ENCODE peak calls at places on chromosomes 13 and 19, in six cellular contexts. F is Panc1; H is left lung; Q is naive thymus-derived CD4-positive, alpha-beta T cell; I is cardiac muscle cell; Y is fibroblast of lung. G is an unnamed sample.

GRCh38 chr19:3670258-3670795 is 29.9 kb downstream of the PIP5K1C start:
- DNase-seq in F (no peak), I (peak), H (no peak), Q (no peak), Y (peak), G (no peak)

GRCh38 chr13:95129004-95129403 is 172.2 kb downstream of the ABCC4 start:
- DNase-seq in I (no peak), Y (no peak), Q (no peak), H (no peak), F (no peak), G (no peak)

GRCh38 chr19:10228925-10229324 is 2.2 kb downstream of the S1PR2 start:
- DNase-seq in Y (peak), H (no peak), Q (peak), F (no peak), I (peak), G (no peak)

GRCh38 chr19:33700408-33700757 is 78.6 kb downstream of the CHST8 start:
- DNase-seq in Q (no peak), I (no peak), Y (no peak), F (no peak), H (no peak), G (no peak)

GRCh38 chr19:47881757-47882156 is 4.4 kb downstream of the SULT2A1 start:
- DNase-seq in Y (no peak), Q (no peak), H (no peak), I (no peak), F (no peak), G (no peak)

GRCh38 chr19:46746281-46746965 is at the start of gene STRN4:
- DNase-seq in I (peak), F (no peak), H (peak), Y (peak), Q (peak), G (no peak)

GRCh38 chr19:47035127-47035494 is 13.3 kb downstream of the TMEM160 start:
- DNase-seq in I (no peak), F (no peak), H (no peak), Y (peak), Q (no peak), G (no peak)

GRCh38 chr19:46015961-46016425 is 6.9 kb downstream of the PGLYRP1 start:
- DNase-seq in H (peak), I (no peak), Q (peak), F (no peak), Y (no peak), G (no peak)

GRCh38 chr19:2381151-2381822 is 21.2 kb downstream of the TMPRSS9 start:
- DNase-seq in Q (no peak), F (no peak), Y (peak), H (no peak), I (peak), G (no peak)

GRCh38 chr19:41192574-41193419 is at the start of gene CYP2S1:
- DNase-seq in F (no peak), I (peak), Q (no peak), H (peak), Y (no peak), G (no peak)

GRCh38 chr19:41189425-41190065 is 3.5 kb upstream of the CYP2S1 start:
- DNase-seq in H (no peak), Q (no peak), I (peak), F (no peak), Y (no peak), G (no peak)

GRCh38 chr19:41187884-41188279 is 5.1 kb upstream of the CYP2S1 start:
- DNase-seq in H (no peak), Y (no peak), I (no peak), F (no peak), Q (no peak), G (no peak)

DNA sequence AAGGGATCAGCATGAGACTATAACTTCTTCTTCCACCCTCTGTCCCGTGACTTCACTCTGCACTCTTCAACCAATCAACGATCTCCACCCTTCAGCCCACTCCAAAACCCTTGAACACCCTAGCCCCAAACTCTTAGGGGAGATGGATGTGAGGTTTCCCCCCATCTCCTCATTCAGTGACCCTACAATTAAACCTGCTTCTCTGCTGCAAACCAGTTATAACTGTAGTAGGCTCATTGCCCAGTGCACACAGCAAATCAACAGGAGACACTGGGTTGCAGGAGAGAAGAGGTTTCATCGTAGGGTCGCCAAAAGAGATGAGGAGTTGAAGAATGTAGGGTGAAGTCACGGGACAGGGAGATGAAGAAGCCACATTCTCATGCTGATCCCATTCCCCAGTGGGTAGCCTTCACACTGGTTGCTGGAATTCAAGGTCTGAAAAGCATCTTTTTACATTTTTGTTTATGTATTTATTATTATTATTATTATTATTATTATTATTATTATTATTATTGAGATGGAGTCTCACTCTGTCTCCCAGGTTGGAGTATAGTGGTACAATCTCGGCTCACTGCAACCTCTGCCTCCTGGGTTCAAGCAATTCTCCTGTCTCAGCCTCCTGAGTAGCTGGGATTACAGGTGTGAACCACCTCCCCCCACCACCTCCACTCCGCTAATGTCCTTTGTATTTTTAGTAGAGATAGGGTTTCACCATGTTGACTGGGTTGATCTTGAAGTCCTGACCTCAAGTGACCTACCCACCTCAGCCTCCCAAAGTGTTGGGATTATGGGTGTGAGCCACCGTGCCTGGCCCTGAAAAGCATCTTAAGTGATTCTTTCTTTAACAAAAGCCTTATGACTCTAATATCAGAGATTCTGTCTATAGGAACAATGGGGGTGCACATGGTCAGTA is 5.8 kb upstream of the CYP2S1 start:
- DNase-seq in Y (no peak), F (no peak), Q (no peak), H (no peak), I (no peak), G (no peak)
- H3K27ac ChIP-seq in Y (no peak), F (no peak), Q (no peak), H (no peak), I (no peak), G (no peak)

GRCh38 chr19:21440321-21440720 is 43.4 kb downstream of the ZNF493 start:
- DNase-seq in Q (no peak), Y (no peak), H (no peak), I (no peak), F (no peak), G (no peak)
- H3K27ac ChIP-seq in Q (no peak), Y (no peak), H (no peak), I (no peak), F (no peak), G (no peak)

GRCh38 chr19:39993605-39994004 is 3.3 kb upstream of the ZNF546 start:
- DNase-seq in H (no peak), I (no peak), Y (no peak), F (no peak), Q (no peak), G (no peak)
- H3K27ac ChIP-seq in H (no peak), I (no peak), Y (no peak), F (no peak), Q (no peak), G (no peak)

DNA sequence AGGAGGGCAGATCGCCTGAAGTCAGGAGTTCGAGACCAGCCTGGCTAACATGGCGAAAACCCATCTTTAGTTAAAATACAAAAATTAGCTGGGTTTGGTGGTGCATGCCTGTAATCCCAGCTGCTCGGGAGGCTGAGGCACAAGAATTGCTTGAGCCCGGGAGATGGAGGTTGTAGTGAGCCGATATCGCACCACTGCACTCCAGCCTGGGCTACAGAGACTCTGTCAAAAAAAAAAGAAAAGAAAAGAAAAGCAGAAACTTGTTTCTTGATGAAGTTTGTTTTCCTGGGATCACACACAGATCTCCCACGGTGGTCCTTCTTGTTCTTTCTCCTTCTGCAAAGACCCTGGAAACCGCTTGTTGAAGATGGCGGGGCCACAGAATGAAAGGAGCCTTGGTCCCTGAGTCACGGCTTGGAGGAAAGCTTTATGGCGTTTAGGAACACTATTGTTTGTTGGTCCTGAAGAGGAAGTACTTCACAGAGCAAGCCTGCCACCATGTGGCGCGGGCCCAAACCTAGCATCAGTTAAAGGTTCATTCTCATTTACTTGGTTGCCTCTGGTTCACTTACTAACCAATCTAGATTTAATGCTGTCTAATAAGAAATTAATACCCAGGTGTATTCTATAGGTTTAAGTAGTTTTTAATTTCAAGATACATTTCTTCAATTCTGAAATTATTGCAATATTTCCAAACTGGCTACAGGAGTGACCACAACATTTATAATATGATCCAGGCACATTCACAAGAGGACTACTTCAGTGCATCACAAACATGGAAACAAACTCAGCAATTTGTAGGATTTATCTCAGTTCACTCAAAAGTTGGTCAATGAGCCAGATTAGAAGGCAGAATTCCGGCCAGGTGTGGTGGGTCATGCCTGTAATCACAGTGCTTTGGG is 21.3 kb upstream of the ARL11 start:
- DNase-seq in Q (peak), Y (peak), F (peak), I (peak), H (peak), G (no peak)
- H3K27ac ChIP-seq in Q (no peak), Y (no peak), F (peak), I (peak), H (no peak), G (no peak)

GRCh38 chr13:33081666-33082065 is 65.4 kb downstream of the KL start:
- DNase-seq in F (no peak), Y (no peak), H (no peak), I (no peak), Q (no peak), G (no peak)
- H3K27ac ChIP-seq in F (no peak), Y (no peak), H (no peak), I (no peak), Q (no peak), G (no peak)

GRCh38 chr13:20232556-20233277 is 598 bp upstream of the GJB6 start:
- DNase-seq in Y (no peak), F (no peak), Q (no peak), I (no peak), H (no peak), G (no peak)
- H3K27ac ChIP-seq in Y (no peak), F (no peak), Q (no peak), I (no peak), H (no peak), G (peak)

GRCh38 chr13:41919031-41919740 is 41.7 kb downstream of the VWA8 start:
- DNase-seq in Q (no peak), F (no peak), Y (no peak), H (no peak), I (no peak), G (no peak)
- H3K27ac ChIP-seq in Q (no peak), F (no peak), Y (no peak), H (no peak), I (no peak), G (no peak)

GRCh38 chr19:38678217-38678890 is 30.9 kb downstream of the ACTN4 start:
- DNase-seq in Q (no peak), I (no peak), Y (no peak), F (no peak), H (no peak), G (no peak)
- H3K27ac ChIP-seq in Q (no peak), I (peak), Y (no peak), F (peak), H (peak), G (peak)

DNA sequence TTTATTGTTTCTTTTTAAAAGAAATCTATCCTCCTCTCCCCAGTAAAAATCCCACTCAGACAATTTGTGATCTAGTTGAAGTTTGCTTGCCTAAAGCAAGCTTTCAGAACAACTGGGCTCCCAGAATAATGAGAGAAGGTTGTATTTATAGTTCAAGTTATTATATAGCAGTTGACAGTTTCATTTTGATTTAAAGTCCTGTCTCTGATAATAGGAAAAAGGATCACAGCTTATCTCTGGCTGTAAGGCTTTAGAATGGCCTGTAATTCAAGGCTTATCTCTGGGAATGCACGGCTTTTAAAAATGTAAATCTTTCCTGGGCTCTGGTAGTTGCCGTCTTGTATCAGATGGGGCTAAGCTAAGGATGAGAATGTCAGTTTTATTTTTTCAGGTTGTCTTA is 123.3 kb upstream of the TMTC4 start:
- DNase-seq in I (no peak), F (no peak), Y (no peak), Q (no peak), H (no peak), G (no peak)
- H3K27ac ChIP-seq in I (no peak), F (no peak), Y (no peak), Q (no peak), H (no peak), G (no peak)